ENCODE peak calls at places on chromosomes 16 and 17, in four cellular contexts. X is K562, C is GM12878, L is HepG2. N is an unnamed sample.
A peak's percentile ranks its signal among the peaks of the same experiment; 100 is the strongest.

GRCh38 chr16:48321307-48322036 is 63.7 kb downstream of the SIAH1 start:
- DNase-seq in X (no peak), C (no peak), L (no peak), N (no peak)

GRCh38 chr17:19388791-19389190 is 1.8 kb upstream of the MFAP4 start:
- DNase-seq in X (no peak), C (no peak), L (no peak), N (no peak)

GRCh38 chr17:74542727-74543383 is 3.1 kb downstream of the CD300C start:
- DNase-seq in X (no peak), C (no peak), L (no peak), N (no peak)

GRCh38 chr17:29368926-29369325 is 21.2 kb upstream of the TAOK1 start:
- DNase-seq in X (no peak), C (no peak), L (no peak), N (peak; percentile 43)

GRCh38 chr17:77873518-77874302 is 84.8 kb upstream of the TNRC6C start:
- DNase-seq in X (no peak), C (no peak), L (no peak), N (no peak)

GRCh38 chr17:3798273-3799180 is 2.5 kb downstream of the ITGAE start:
- DNase-seq in X (no peak), C (no peak), L (no peak), N (no peak)

GRCh38 chr17:38463451-38463858 is 35.2 kb downstream of the ARHGAP23 start:
- DNase-seq in X (no peak), C (no peak), L (no peak), N (no peak)

GRCh38 chr17:70120420-70120819 is 45.4 kb downstream of the KCNJ16 start:
- DNase-seq in X (no peak), C (no peak), L (no peak), N (no peak)

GRCh38 chr17:5413682-5414081 is 5.8 kb downstream of the NUP88 start:
- DNase-seq in X (no peak), C (no peak), L (no peak), N (no peak)

GRCh38 chr17:62597920-62598319 is 29.6 kb upstream of the MRC2 start:
- DNase-seq in X (no peak), C (no peak), L (no peak), N (no peak)

GRCh38 chr17:7046127-7046724 is 2.3 kb upstream of the SLC16A11 start:
- DNase-seq in X (no peak), C (no peak), L (peak; percentile 54), N (peak; percentile 65)

DNA sequence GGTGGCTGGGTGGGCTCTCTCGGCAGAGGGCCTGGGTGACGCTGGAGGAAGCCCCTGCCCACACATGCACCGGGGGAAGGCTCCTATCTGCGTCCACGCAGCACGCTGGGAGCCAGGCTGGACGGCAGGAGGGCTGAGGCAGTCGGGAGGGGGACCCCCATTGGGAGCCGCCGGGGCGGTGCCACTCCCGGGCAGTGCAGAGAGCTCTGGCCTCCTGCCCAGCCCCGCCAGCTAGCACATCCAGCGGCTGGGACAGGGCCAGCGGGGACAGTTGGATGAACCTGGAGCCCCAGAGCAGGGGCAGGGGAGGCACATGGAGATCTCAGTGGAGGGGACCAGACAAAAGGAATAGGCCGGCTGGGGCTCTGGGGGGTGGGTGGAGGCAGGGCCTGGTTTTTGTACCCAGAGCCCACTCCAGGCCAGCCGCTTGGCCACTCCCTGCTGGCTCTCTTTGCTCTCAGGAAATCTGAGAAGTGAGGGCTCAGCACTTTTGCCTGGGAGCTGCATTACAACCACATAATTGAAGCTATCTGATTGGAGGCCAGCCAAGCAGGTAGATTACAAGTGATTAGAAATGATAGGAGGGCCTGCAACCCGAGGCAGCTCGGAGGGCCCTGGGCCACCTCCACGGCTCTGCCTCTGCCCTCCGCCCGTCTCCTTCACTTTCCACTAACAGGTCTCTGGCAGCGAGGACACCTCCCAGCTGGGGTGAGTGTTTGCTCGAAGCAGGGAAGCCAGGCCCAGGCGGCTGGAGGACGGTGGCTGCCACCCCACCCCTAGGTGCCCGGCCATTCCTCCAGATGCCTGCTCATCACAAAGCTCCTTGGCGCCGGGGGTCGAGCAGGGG is 40.1 kb downstream of the ENGASE start:
- DNase-seq in X (no peak), C (no peak), L (no peak), N (no peak)
- TF ChIP-seq NR2C2 in X (no peak), C (no peak), L (no peak), N (no peak)

DNA sequence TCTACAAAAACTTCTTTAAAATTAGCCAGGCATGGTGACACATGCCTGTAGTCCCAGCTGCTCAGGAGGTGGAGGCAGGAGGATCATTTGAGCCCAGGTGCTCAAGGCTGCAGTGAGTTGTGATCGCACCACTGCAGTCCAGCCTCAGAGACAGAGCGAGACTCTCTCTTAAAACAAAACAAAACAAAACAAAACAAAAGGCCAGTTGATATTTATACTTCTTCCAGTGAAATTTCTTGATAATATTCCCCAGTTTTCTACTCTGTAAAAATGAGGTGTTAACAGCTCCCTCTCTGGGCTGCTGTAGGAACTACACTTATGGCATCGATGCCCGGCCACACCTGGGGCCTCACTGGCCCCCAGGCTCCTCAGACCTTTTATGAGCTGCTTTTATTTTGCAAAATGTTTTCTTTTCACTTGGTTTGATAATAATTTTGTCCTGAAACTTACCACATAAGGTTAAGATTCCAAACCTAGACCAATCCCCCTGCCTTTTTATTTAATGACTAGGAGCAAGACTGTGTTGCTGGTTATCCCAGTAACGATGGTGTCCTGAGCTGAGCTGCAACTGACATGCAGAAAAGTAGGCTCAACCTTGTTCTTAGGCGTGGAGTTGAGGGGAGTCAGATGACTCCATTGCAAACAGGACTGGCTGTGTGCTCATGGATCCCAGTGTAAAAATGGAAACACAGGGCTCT is 17.6 kb downstream of the MAPK8IP3 start:
- DNase-seq in X (peak; percentile 55), C (no peak), L (peak; percentile 37), N (peak; percentile 65)
- TF ChIP-seq NR2C2 in X (no peak), C (no peak), L (no peak), N (no peak)

DNA sequence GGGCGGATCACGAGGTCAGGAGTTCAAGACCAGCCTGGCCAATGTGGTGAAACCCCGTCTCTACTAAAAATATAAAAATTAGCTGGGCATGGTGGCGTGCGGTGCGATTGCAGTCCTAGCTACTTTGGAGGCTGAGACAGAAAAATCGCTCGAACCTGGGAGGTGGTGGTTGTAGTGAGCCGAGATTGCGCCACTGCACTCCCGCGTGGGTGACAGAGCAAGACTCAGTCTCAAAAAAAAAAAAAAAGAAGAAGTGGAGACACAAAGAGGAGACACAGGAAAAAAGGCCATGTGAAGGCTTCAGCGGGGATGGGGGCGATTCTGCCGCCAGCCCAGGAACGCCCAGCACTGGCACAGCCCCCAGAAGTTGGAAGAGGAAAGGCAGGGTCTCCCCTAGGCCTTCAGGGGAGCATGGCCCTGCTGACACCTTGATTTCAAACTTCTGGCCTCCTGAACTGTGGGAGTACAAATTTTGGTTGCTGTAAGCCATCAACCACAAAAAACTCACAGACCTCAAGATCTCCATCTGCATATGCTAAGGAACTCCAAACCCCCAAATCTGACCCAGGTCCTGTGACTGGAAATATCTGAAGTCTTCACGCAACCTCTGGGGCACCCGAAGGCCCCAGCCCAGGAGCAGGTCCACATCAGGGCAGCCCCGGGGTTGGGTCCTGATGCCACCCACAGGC is 7.0 kb downstream of the SGSH start:
- DNase-seq in X (no peak), C (no peak), L (no peak), N (no peak)
- TF ChIP-seq NR2C2 in X (no peak), C (no peak), L (no peak), N (no peak)

GRCh38 chr16:66954097-66954659 is 6.9 kb upstream of the CES3 start:
- DNase-seq in X (peak; percentile 84), C (peak; percentile 45), L (peak; percentile 85), N (peak; percentile 85)

GRCh38 chr16:66960270-66960669 is 796 bp upstream of the CES3 start:
- DNase-seq in X (no peak), C (no peak), L (no peak), N (no peak)

GRCh38 chr16:66961065-66961744 is at the start of gene CES3:
- DNase-seq in X (peak; percentile 81), C (no peak), L (peak; percentile 85), N (peak; percentile 91)

GRCh38 chr16:66959645-66960177 is 1.4 kb upstream of the CES3 start:
- DNase-seq in X (no peak), C (no peak), L (no peak), N (no peak)

DNA sequence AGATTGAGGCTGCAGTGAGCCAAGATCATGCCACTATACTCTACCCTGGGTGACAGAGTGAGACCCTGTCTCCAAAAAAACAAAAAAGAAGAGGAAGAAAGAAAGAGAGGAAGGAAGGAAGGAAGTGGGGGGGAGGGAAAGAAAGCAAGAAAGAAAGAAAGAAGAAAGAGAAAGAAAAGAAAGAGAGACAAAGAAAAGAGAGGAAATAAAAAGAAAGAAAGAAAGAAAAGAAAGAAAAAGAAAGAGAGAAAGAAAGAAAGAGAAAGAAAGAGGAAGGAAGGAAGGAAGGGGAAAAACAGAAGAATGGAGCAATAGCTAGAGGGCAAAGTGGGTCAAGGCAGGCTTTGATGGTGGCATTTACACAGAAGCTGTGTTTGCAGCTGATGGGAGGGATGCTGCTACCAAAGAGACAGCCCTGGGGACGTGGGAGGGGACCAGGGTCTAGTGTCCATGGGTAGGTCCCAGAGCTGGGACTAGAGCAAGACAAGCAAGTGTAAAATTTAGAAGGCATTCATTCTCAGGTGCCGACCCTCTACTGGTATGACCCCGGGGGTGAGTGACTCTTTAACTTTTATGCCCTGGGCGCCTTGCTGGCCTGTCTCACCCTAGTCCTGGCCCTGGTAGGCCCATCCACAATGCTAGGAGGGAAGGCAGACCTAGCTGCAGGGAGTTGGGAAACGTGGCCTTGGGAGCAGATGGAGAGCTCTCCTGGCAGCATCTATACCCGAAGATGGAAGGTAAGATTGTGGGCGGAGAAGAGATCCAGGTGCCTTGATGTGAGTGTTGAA is 2.0 kb upstream of the CES3 start:
- DNase-seq in X (no peak), C (no peak), L (no peak), N (no peak)
- TF ChIP-seq NR2C2 in X (no peak), C (no peak), L (no peak), N (no peak)